ENCODE peak calls at places on chromosomes 12 and 14, in eight cellular contexts. P, F, M, G, Z, N, C and S are unnamed samples.

GRCh38 chr12:50081096-50081808 is 3.9 kb upstream of the SMARCD1 start:
- DNase-seq in P (no peak), F (no peak), M (no peak), G (peak), Z (no peak), N (no peak), C (no peak), S (no peak)

GRCh38 chr12:105841880-105842279 is 296.9 kb downstream of the NUAK1 start:
- DNase-seq in P (no peak), F (no peak), M (no peak), G (no peak), Z (no peak), N (no peak), C (no peak), S (no peak)

GRCh38 chr12:50353869-50354593 is 42.4 kb downstream of the FAM186A start:
- DNase-seq in P (no peak), F (no peak), M (no peak), G (no peak), Z (no peak), N (no peak), C (peak), S (no peak)

GRCh38 chr12:49231881-49232650 is 32.8 kb upstream of the TUBA1C start:
- DNase-seq in P (no peak), F (no peak), M (no peak), G (no peak), Z (no peak), N (peak), C (no peak), S (no peak)

GRCh38 chr12:30599631-30600030 is 96.0 kb downstream of the IPO8 start:
- DNase-seq in P (no peak), F (peak), M (no peak), G (no peak), Z (no peak), N (no peak), C (no peak), S (no peak)

GRCh38 chr14:73246387-73247150 is 9.3 kb downstream of the PAPLN start:
- DNase-seq in P (no peak), F (no peak), M (no peak), G (peak), Z (no peak), N (no peak), C (no peak), S (no peak)

GRCh38 chr12:4943067-4943937 is 33.6 kb downstream of the KCNA1 start:
- DNase-seq in P (no peak), F (no peak), M (no peak), G (no peak), Z (peak), N (no peak), C (no peak), S (no peak)

GRCh38 chr14:21846227-21846885 is 172.7 kb upstream of the OR4E1 start:
- DNase-seq in P (no peak), F (peak), M (no peak), G (peak), Z (peak), N (no peak), C (peak), S (peak)